ENCODE peak calls at places on chromosomes 3 and 15, in six cellular contexts. X is aorta; J is ACHN; C is stimulated activated CD4-positive, alpha-beta T cell treated with anti-CD3 and anti-CD28 coated beads, Interleukin-1b, Interleukin-23, amount 100 ng/mL, for 1 hour; H is right cardiac atrium; T is GM04503. O is an unnamed sample.

GRCh38 chr15:60656041-60656440 is 177.1 kb upstream of the ICE2 start:
- DNase-seq in X (no peak), J (no peak), C (no peak), H (no peak), T (no peak), O (no peak)

GRCh38 chr15:77335298-77335697 is 84.6 kb downstream of the PEAK1 start:
- DNase-seq in X (no peak), J (no peak), C (no peak), H (peak; percentile 75), T (no peak), O (no peak)

GRCh38 chr15:26864664-26865191 is 2.1 kb upstream of the GABRA5 start:
- DNase-seq in X (no peak), J (peak; percentile 36), C (no peak), H (no peak), T (no peak), O (no peak)

GRCh38 chr3:8962226-8962861 is 928 bp downstream of the RAD18 start:
- DNase-seq in X (no peak), J (peak; percentile 4), C (no peak), H (no peak), T (no peak), O (no peak)

GRCh38 chr15:45715528-45715927 is 80.7 kb downstream of the SQOR start:
- DNase-seq in X (no peak), J (peak; percentile 7), C (no peak), H (no peak), T (no peak), O (peak; percentile 10)

GRCh38 chr15:89647191-89647851 is 7.9 kb downstream of the KIF7 start:
- DNase-seq in X (peak; percentile 94), J (peak; percentile 15), C (peak; percentile 47), H (peak; percentile 94), T (no peak), O (no peak)

GRCh38 chr3:72081456-72081855 is 296.5 kb upstream of the PROK2 start:
- DNase-seq in X (no peak), J (no peak), C (no peak), H (no peak), T (no peak), O (no peak)

GRCh38 chr15:74826372-74826819 is at the start of gene CPLX3:
- DNase-seq in X (peak; percentile 84), J (peak; percentile 6), C (peak; percentile 24), H (peak; percentile 72), T (no peak), O (no peak)

GRCh38 chr3:191246628-191247027 is 47.6 kb downstream of the OSTN start:
- DNase-seq in X (no peak), J (peak; percentile 18), C (no peak), H (no peak), T (peak; percentile 59), O (peak; percentile 84)